ENCODE peak calls at places on chromosomes 4 and X, in ten cellular contexts. S, C, I, K, A, Z, M, E, P and B are unnamed samples.

GRCh38 chr4:41851621-41852020 is 83.6 kb upstream of the TMEM33 start:
- DNase-seq in S (no peak), C (no peak), I (no peak), K (no peak), A (no peak), Z (no peak), M (no peak), E (no peak), P (no peak), B (no peak)

GRCh38 chr4:173318648-173319211 is 15.4 kb downstream of the HMGB2 start:
- DNase-seq in S (no peak), C (no peak), I (no peak), K (no peak), A (peak), Z (no peak), M (peak), E (peak), P (no peak), B (peak)

GRCh38 chr4:140718240-140718639 is 37.9 kb downstream of the TBC1D9 start:
- DNase-seq in S (no peak), C (no peak), I (no peak), K (no peak), A (peak), Z (no peak), M (no peak), E (peak), P (no peak), B (peak)

GRCh38 chr4:26028793-26029511 is 114.9 kb downstream of the SMIM20 start:
- DNase-seq in S (peak), C (peak), I (peak), K (peak), A (peak), Z (peak), M (peak), E (peak), P (peak), B (peak)

GRCh38 chr4:154616731-154617130 is 4.3 kb upstream of the FGG start:
- DNase-seq in S (no peak), C (no peak), I (no peak), K (no peak), A (no peak), Z (no peak), M (no peak), E (no peak), P (no peak), B (peak)

GRCh38 chr4:83855044-83855443 is 319.1 kb downstream of the GPAT3 start:
- DNase-seq in S (no peak), C (no peak), I (no peak), K (no peak), A (peak), Z (no peak), M (no peak), E (peak), P (no peak), B (peak)

GRCh38 chr4:134382478-134383227 is 181.1 kb upstream of the PABPC4L start:
- DNase-seq in S (no peak), C (no peak), I (no peak), K (no peak), A (no peak), Z (no peak), M (no peak), E (no peak), P (no peak), B (no peak)

GRCh38 chr4:2251795-2252529 is 9.9 kb downstream of the MXD4 start:
- DNase-seq in S (no peak), C (no peak), I (no peak), K (no peak), A (no peak), Z (peak), M (no peak), E (no peak), P (peak), B (no peak)

DNA sequence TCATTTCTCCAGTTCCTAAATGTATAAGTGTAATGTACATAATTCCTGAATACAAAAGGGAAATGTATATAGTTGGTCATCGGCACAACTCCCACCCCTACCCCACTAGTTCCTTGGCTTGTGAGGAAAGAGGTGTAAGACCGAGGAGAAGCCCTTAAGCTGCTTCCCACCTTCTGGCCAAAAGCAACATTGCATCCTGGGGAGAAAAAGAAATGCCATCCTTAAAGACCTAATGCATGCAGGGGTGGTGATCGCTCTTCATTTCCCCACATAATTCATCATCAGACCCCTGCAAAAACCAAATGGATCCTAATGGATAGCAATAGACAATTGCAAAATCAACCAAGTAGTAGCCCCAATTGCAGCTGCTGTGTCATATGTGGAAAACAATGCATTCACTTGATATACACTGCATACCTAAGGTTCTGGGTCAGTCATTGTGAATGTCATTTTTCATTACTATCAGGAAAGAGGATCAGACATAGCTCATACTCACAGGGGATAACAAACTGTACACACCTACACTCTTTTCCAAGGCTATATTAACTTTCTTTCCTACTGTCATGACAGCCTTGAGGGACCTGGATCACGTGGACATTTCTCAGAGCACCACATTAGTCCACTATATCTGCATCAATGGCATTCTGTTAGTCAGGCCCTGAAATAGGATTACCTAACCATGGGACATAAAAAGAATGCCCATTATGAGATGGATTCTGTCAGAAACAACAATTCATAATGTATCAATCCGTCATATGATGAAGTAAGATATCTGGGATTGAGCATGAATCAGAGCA is 31.7 kb upstream of the NFXL1 start:
- DNase-seq in S (no peak), C (no peak), I (no peak), K (no peak), A (no peak), Z (no peak), M (no peak), E (no peak), P (no peak), B (peak)
- TF ChIP-seq CTCF in S (no peak), C (no peak), I (peak), K (no peak), A (peak), Z (no peak), M (no peak), E (no peak), P (no peak), B (peak)

GRCh38 chr4:85556293-85556692 is 81.3 kb downstream of the ARHGAP24 start:
- DNase-seq in S (no peak), C (no peak), I (no peak), K (no peak), A (no peak), Z (no peak), M (no peak), E (no peak), P (no peak), B (no peak)

GRCh38 chr4:85557016-85557901 is 82.3 kb downstream of the ARHGAP24 start:
- DNase-seq in S (no peak), C (no peak), I (no peak), K (no peak), A (no peak), Z (no peak), M (no peak), E (no peak), P (no peak), B (no peak)

GRCh38 chr4:85555210-85555609 is 80.3 kb downstream of the ARHGAP24 start:
- DNase-seq in S (no peak), C (no peak), I (no peak), K (no peak), A (peak), Z (no peak), M (no peak), E (peak), P (no peak), B (peak)
- H3K4me3 ChIP-seq in S (no peak), C (no peak), I (no peak), K (no peak), A (no peak), Z (no peak), M (no peak), E (no peak), P (no peak), B (no peak)

GRCh38 chr4:24475756-24476155 is 108.6 kb downstream of the DHX15 start:
- DNase-seq in S (no peak), C (no peak), I (no peak), K (no peak), A (no peak), Z (no peak), M (no peak), E (no peak), P (no peak), B (no peak)

GRCh38 chr4:24473309-24473721 is 111.0 kb downstream of the DHX15 start:
- DNase-seq in S (peak), C (no peak), I (peak), K (peak), A (peak), Z (peak), M (peak), E (peak), P (peak), B (peak)

GRCh38 chr4:24471623-24472510 is 112.5 kb downstream of the DHX15 start:
- DNase-seq in S (peak), C (no peak), I (peak), K (peak), A (no peak), Z (peak), M (peak), E (no peak), P (peak), B (no peak)

GRCh38 chr4:24472514-24473308 is 111.6 kb downstream of the DHX15 start:
- DNase-seq in S (peak), C (peak), I (peak), K (peak), A (peak), Z (peak), M (peak), E (peak), P (peak), B (peak)

DNA sequence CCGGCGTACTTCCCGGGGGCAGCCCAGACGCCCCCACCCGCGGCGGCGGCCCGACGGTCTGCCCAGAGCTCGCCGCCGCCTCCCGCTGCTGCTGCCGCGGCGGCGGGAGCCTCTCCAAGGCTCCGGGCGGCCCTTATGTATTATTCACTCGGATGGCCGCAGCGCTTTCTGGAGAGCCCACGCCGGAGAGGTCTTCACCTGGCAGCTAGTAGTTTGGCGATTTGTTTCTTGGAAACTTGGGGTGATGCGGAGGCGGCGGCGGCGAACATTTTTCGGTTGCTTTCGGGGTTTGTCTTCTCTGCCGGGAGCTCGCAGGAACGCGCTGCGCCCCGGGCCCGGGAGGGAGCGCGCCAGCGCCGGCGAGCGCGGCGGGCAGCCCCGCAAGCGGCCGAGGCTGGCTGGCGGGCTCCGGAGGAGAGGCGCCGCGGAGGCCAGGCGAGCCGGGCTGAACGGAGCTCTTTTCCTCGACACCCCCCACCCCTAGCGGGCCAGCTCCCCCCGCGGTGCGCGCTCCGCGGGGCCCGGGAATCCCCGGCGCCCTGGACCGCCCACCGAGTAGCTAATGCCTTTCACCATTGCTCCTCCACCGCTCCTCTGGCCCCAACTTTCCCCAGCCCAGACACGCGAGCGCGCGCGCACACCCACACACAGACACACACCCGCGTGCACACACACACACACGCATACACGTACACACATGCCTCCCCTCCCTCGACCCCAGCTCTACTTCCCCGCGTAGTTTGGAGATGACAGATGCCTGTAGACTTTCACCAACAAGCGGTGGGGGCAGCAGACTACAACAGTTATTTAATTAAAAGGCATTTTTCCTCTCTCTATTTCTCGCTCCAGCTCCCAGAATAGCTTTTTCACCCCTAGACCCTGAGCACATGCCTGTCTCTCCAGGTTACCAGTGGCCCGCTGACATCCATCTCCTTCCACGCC is 113.4 kb downstream of the DHX15 start:
- DNase-seq in S (peak), C (no peak), I (peak), K (peak), A (peak), Z (peak), M (peak), E (peak), P (peak), B (peak)
- TF ChIP-seq CTCF in S (no peak), C (no peak), I (no peak), K (no peak), A (peak), Z (no peak), M (peak), E (peak), P (no peak), B (peak)

GRCh38 chrX:117995378-117995777 is 121.2 kb downstream of the KLHL13 start:
- DNase-seq in S (no peak), C (no peak), I (no peak), K (no peak), A (no peak), Z (no peak), M (no peak), E (no peak), P (no peak), B (no peak)

GRCh38 chrX:117996918-117997480 is 119.6 kb downstream of the KLHL13 start:
- DNase-seq in S (no peak), C (no peak), I (no peak), K (no peak), A (peak), Z (no peak), M (no peak), E (no peak), P (no peak), B (no peak)

GRCh38 chrX:118000518-118000917 is 116.1 kb downstream of the KLHL13 start:
- DNase-seq in S (no peak), C (no peak), I (no peak), K (no peak), A (no peak), Z (no peak), M (no peak), E (no peak), P (no peak), B (no peak)

GRCh38 chrX:117996408-117996807 is 120.2 kb downstream of the KLHL13 start:
- DNase-seq in S (no peak), C (no peak), I (no peak), K (no peak), A (no peak), Z (no peak), M (no peak), E (no peak), P (no peak), B (no peak)

GRCh38 chrX:117998171-117998570 is 118.4 kb downstream of the KLHL13 start:
- DNase-seq in S (no peak), C (no peak), I (no peak), K (no peak), A (no peak), Z (no peak), M (no peak), E (no peak), P (no peak), B (no peak)
- H3K4me3 ChIP-seq in S (no peak), C (no peak), I (no peak), K (no peak), A (no peak), Z (no peak), M (no peak), E (no peak), P (no peak), B (no peak)

GRCh38 chr4:55613621-55614020 is 21.6 kb upstream of the PDCL2 start:
- DNase-seq in S (no peak), C (no peak), I (peak), K (no peak), A (no peak), Z (no peak), M (no peak), E (no peak), P (no peak), B (no peak)

GRCh38 chr4:55617587-55618197 is 18.4 kb downstream of the NMU start:
- DNase-seq in S (no peak), C (no peak), I (no peak), K (no peak), A (no peak), Z (no peak), M (no peak), E (no peak), P (no peak), B (no peak)

GRCh38 chr4:55615008-55615407 is 21.1 kb downstream of the NMU start:
- DNase-seq in S (no peak), C (no peak), I (no peak), K (no peak), A (no peak), Z (no peak), M (no peak), E (no peak), P (no peak), B (no peak)

GRCh38 chr4:55618546-55619143 is 17.5 kb downstream of the NMU start:
- DNase-seq in S (no peak), C (no peak), I (no peak), K (no peak), A (no peak), Z (no peak), M (no peak), E (no peak), P (no peak), B (no peak)
- TF ChIP-seq CTCF in S (no peak), C (no peak), I (no peak), K (no peak), A (no peak), Z (no peak), M (no peak), E (no peak), P (no peak), B (no peak)

DNA sequence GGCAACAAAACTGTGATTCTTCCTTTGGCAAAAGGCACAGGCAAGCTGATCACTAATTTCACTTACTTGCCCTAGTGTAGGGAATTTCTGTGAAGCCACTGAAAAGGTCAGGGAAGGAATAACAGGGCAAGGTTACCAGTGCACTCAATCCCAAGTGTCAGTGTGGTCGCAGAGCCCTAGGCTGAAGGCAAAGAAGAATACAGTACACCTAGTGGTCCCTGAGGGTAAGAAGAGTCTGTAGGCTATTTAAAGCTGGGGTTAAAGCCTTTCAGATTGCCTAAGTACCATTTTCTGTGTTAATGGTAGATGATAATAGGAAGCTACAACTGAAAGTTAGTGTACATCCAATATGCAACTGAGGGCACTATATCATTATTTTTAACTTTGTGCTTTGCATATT is 173.6 kb upstream of the NRK start:
- DNase-seq in S (no peak), C (no peak), I (no peak), K (no peak), A (no peak), Z (no peak), M (peak), E (no peak), P (no peak), B (no peak)
- H3K4me3 ChIP-seq in S (no peak), C (no peak), I (no peak), K (no peak), A (no peak), Z (no peak), M (no peak), E (no peak), P (no peak), B (no peak)